ENCODE peak calls at places on chromosome 2, in four cellular contexts. One of them, this sample, is unnamed.

GRCh38 chr2:232142049-232142448 is 180.5 kb downstream of the DIS3L2 start:
- DNase-seq in H1: no peak
- DNase-seq in HepG2: peak; percentile 28
- DNase-seq in GM12878: no peak
- DNase-seq in this sample: peak; percentile 38

GRCh38 chr2:52341732-52342131 is 1309.8 kb upstream of the NRXN1 start:
- DNase-seq in HepG2: peak; percentile 24
- DNase-seq in GM12878: no peak
- DNase-seq in H1: no peak
- DNase-seq in this sample: no peak

GRCh38 chr2:119006441-119006840 is 64.4 kb downstream of the MARCO start:
- DNase-seq in HepG2: no peak
- DNase-seq in GM12878: no peak
- DNase-seq in H1: no peak
- DNase-seq in this sample: no peak

GRCh38 chr2:27003003-27003402 is 29.8 kb upstream of the TMEM214 start:
- DNase-seq in H1: no peak
- DNase-seq in HepG2: no peak
- DNase-seq in GM12878: no peak
- DNase-seq in this sample: no peak

GRCh38 chr2:220894069-220894468 is 678.0 kb downstream of the EPHA4 start:
- DNase-seq in GM12878: no peak
- DNase-seq in HepG2: no peak
- DNase-seq in H1: no peak
- DNase-seq in this sample: no peak

GRCh38 chr2:176159678-176160250 is 2.7 kb downstream of the HOXD3 start:
- DNase-seq in GM12878: no peak
- DNase-seq in H1: no peak
- DNase-seq in HepG2: no peak
- DNase-seq in this sample: no peak

GRCh38 chr2:11539317-11540147 is 5.7 kb downstream of the GREB1 start:
- DNase-seq in HepG2: peak; percentile 96
- DNase-seq in GM12878: no peak
- DNase-seq in H1: no peak
- DNase-seq in this sample: no peak

GRCh38 chr2:99697811-99698568 is 208.2 kb upstream of the REV1 start:
- DNase-seq in H1: no peak
- DNase-seq in HepG2: no peak
- DNase-seq in GM12878: no peak
- DNase-seq in this sample: no peak

GRCh38 chr2:3823748-3824147 is 120.4 kb downstream of the DCDC2C start:
- DNase-seq in GM12878: no peak
- DNase-seq in HepG2: no peak
- DNase-seq in H1: no peak
- DNase-seq in this sample: no peak

GRCh38 chr2:207937818-207938217 is 87.5 kb downstream of the PLEKHM3 start:
- DNase-seq in HepG2: no peak
- DNase-seq in H1: no peak
- DNase-seq in GM12878: no peak
- DNase-seq in this sample: no peak

GRCh38 chr2:143284087-143284675 is 155.0 kb downstream of the ARHGAP15 start:
- DNase-seq in GM12878: no peak
- DNase-seq in H1: no peak
- DNase-seq in HepG2: peak; percentile 35
- DNase-seq in this sample: peak; percentile 47

GRCh38 chr2:140596447-140596846 is 1534.4 kb downstream of the LRP1B start:
- DNase-seq in HepG2: no peak
- DNase-seq in H1: no peak
- DNase-seq in GM12878: peak; percentile 4
- DNase-seq in this sample: no peak

GRCh38 chr2:46644690-46645385 is 165.5 kb downstream of the TMEM247 start:
- DNase-seq in HepG2: no peak
- DNase-seq in H1: no peak
- DNase-seq in GM12878: no peak
- DNase-seq in this sample: no peak

GRCh38 chr2:68449395-68449678 is 17.8 kb downstream of the FBXO48 start:
- DNase-seq in H1: no peak
- DNase-seq in HepG2: no peak
- DNase-seq in GM12878: no peak
- DNase-seq in this sample: no peak

GRCh38 chr2:181241366-181241765 is 215.8 kb upstream of the ITGA4 start:
- DNase-seq in H1: no peak
- DNase-seq in HepG2: no peak
- DNase-seq in GM12878: no peak
- DNase-seq in this sample: no peak

GRCh38 chr2:237025090-237025865 is 60.4 kb upstream of the COPS8 start:
- DNase-seq in H1: no peak
- DNase-seq in HepG2: peak; percentile 80
- DNase-seq in GM12878: no peak
- DNase-seq in this sample: no peak

GRCh38 chr2:69047625-69048145 is 34.7 kb downstream of the ANTXR1 start:
- DNase-seq in HepG2: no peak
- DNase-seq in GM12878: no peak
- DNase-seq in H1: no peak
- DNase-seq in this sample: no peak

GRCh38 chr2:192162392-192163042 is 32.2 kb downstream of the TMEFF2 start:
- DNase-seq in H1: no peak
- DNase-seq in HepG2: peak; percentile 64
- DNase-seq in GM12878: no peak
- DNase-seq in this sample: peak; percentile 57

GRCh38 chr2:94861308-94862152 is 9.7 kb upstream of the TEKT4 start:
- DNase-seq in GM12878: no peak
- DNase-seq in H1: no peak
- DNase-seq in HepG2: no peak
- DNase-seq in this sample: no peak

GRCh38 chr2:219155054-219155644 is 5.5 kb downstream of the NHEJ1 start:
- DNase-seq in HepG2: peak; percentile 83
- DNase-seq in H1: no peak
- DNase-seq in GM12878: no peak
- DNase-seq in this sample: peak; percentile 79

GRCh38 chr2:232438951-232439757 is 16.8 kb upstream of the ALPI start:
- DNase-seq in HepG2: no peak
- DNase-seq in H1: no peak
- DNase-seq in GM12878: no peak
- DNase-seq in this sample: no peak

GRCh38 chr2:60116167-60116870 is 437.1 kb downstream of the BCL11A start:
- DNase-seq in HepG2: no peak
- DNase-seq in GM12878: no peak
- DNase-seq in H1: no peak
- DNase-seq in this sample: no peak

GRCh38 chr2:198873771-198874501 is 583.8 kb downstream of the SATB2 start:
- DNase-seq in H1: no peak
- DNase-seq in HepG2: no peak
- DNase-seq in GM12878: no peak
- DNase-seq in this sample: no peak

GRCh38 chr2:9315280-9315847 is 108.0 kb downstream of the ITGB1BP1 start:
- DNase-seq in HepG2: no peak
- DNase-seq in H1: no peak
- DNase-seq in GM12878: no peak
- DNase-seq in this sample: no peak

GRCh38 chr2:130987519-130988425 is 105.5 kb downstream of the FAM168B start:
- DNase-seq in H1: no peak
- DNase-seq in HepG2: no peak
- DNase-seq in GM12878: no peak
- DNase-seq in this sample: no peak

GRCh38 chr2:20425884-20426283 is 21.0 kb upstream of the RHOB start:
- DNase-seq in HepG2: no peak
- DNase-seq in GM12878: no peak
- DNase-seq in H1: no peak
- DNase-seq in this sample: no peak

GRCh38 chr2:55415300-55415699 is 4.4 kb downstream of the CCDC88A start:
- DNase-seq in GM12878: no peak
- DNase-seq in HepG2: no peak
- DNase-seq in H1: no peak
- DNase-seq in this sample: no peak

GRCh38 chr2:241035142-241035817 is 36.9 kb downstream of the SNED1 start:
- DNase-seq in H1: no peak
- DNase-seq in GM12878: no peak
- DNase-seq in HepG2: no peak
- DNase-seq in this sample: no peak

GRCh38 chr2:16218651-16219050 is 278.3 kb downstream of the MYCN start:
- DNase-seq in HepG2: peak; percentile 33
- DNase-seq in GM12878: no peak
- DNase-seq in H1: no peak
- DNase-seq in this sample: no peak

GRCh38 chr2:232707076-232707475 is 9.9 kb downstream of the GIGYF2 start:
- DNase-seq in GM12878: no peak
- DNase-seq in HepG2: no peak
- DNase-seq in H1: no peak
- DNase-seq in this sample: no peak

GRCh38 chr2:9709539-9710285 is 78.9 kb upstream of the YWHAQ start:
- DNase-seq in HepG2: no peak
- DNase-seq in H1: no peak
- DNase-seq in GM12878: no peak
- DNase-seq in this sample: no peak

GRCh38 chr2:34731274-34731673 is 1132.2 kb upstream of the FAM98A start:
- DNase-seq in HepG2: no peak
- DNase-seq in H1: no peak
- DNase-seq in GM12878: no peak
- DNase-seq in this sample: no peak

GRCh38 chr2:156333951-156334495 is 1.5 kb upstream of the NR4A2 start:
- DNase-seq in GM12878: no peak
- DNase-seq in HepG2: peak; percentile 15
- DNase-seq in H1: no peak
- DNase-seq in this sample: peak; percentile 56

GRCh38 chr2:85607268-85608215 is 4.3 kb downstream of the C2orf68 start:
- DNase-seq in HepG2: peak; percentile 37
- DNase-seq in GM12878: no peak
- DNase-seq in H1: no peak
- DNase-seq in this sample: no peak

GRCh38 chr2:178912416-178913056 is 105.3 kb upstream of the TTN start:
- DNase-seq in H1: no peak
- DNase-seq in HepG2: no peak
- DNase-seq in GM12878: no peak
- DNase-seq in this sample: no peak

GRCh38 chr2:164430166-164430783 is 191.0 kb downstream of the GRB14 start:
- DNase-seq in GM12878: no peak
- DNase-seq in H1: no peak
- DNase-seq in HepG2: peak; percentile 39
- DNase-seq in this sample: peak; percentile 40

DNA sequence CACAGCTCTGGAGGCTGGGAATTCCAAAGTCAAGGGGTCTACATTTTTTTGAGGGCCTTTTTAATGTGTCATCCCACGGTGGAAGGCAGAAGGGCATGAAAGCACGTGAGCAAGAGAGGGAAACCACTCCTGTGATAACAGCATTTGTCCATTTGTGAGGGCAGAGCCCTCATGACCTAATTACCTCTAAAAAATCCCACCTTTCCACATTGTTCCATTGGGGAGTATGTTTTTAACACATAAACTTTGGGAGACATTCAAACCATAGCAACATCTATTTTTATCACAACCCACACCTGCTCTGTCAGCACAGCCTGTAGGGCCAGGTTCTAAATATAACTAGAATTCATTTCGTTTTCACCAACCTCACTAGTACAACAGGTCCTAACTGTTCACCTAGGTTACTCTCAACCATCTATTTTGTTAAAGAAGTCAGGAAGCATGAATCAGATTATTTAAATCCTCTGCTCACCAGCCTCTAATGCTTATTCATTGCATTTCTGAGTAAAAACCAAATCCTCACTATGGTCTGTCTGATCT is 92.2 kb upstream of the DPP10 start:
- DNase-seq in GM12878: no peak
- DNase-seq in H1: no peak
- DNase-seq in HepG2: no peak
- DNase-seq in this sample: no peak
- TF ChIP-seq YY1 in GM12878: no peak
- TF ChIP-seq YY1 in H1: no peak
- TF ChIP-seq YY1 in HepG2: no peak
- TF ChIP-seq YY1 in this sample: no peak

GRCh38 chr2:128396500-128396891 is 77.8 kb upstream of the HS6ST1 start:
- DNase-seq in HepG2: no peak
- DNase-seq in H1: peak; percentile 49
- DNase-seq in GM12878: no peak
- DNase-seq in this sample: peak; percentile 75

GRCh38 chr2:128396946-128397345 is 78.3 kb upstream of the HS6ST1 start:
- DNase-seq in H1: no peak
- DNase-seq in HepG2: no peak
- DNase-seq in GM12878: no peak
- DNase-seq in this sample: no peak

GRCh38 chr2:128394004-128394730 is 75.5 kb upstream of the HS6ST1 start:
- DNase-seq in HepG2: no peak
- DNase-seq in H1: no peak
- DNase-seq in GM12878: no peak
- DNase-seq in this sample: no peak

GRCh38 chr2:128395196-128395595 is 76.5 kb upstream of the HS6ST1 start:
- DNase-seq in H1: no peak
- DNase-seq in GM12878: no peak
- DNase-seq in HepG2: no peak
- DNase-seq in this sample: no peak

DNA sequence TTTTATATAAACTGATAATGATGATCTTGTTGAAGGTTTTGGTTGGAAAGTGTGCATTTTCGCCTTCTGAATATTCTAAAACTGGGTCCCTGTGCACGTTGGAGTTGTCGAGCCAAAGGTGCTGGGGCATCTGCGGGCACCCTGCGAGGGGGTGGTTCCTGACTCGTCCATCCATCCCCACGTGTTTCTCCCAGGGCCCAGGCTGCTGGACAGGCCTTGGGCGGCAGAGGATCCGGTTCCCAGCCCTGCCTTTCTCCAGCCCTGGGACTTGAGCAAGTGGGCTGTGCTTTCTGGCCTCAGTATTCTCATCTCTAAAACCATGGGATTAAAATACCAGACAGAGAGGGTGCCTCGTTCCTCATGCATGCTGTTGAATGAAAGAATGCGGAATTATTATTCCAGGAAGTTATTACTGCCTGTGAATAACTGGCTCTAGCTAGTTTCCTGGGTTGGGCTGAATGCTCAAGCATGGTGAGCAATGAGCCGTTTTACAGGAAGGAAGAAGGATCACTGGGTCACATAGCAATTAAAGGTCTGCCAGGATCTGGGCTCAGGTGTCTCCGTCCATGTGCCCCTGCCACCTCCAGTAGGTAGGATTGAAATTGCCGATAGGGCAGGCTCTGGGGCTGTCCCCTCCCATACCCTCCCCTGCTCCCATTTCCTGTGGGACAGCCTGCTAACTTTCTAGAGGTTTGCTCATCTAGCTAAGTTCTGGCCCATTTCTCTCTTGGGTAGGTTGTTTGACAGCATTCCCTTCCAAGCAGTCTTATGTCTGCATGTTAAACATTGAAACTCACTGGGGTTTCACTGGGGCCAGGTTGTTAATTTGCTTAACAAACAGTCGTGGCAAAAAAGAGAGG is 77.2 kb upstream of the HS6ST1 start:
- DNase-seq in HepG2: no peak
- DNase-seq in H1: no peak
- DNase-seq in GM12878: no peak
- DNase-seq in this sample: no peak
- TF ChIP-seq SUZ12 in HepG2: no peak
- TF ChIP-seq SUZ12 in H1: no peak
- TF ChIP-seq SUZ12 in GM12878: no peak
- TF ChIP-seq SUZ12 in this sample: no peak

GRCh38 chr2:173354601-173355131 is at the start of gene CDCA7:
- DNase-seq in HepG2: peak; percentile 64
- DNase-seq in GM12878: no peak
- DNase-seq in H1: peak; percentile 23
- DNase-seq in this sample: peak; percentile 70
- TF ChIP-seq YY1 in HepG2: no peak
- TF ChIP-seq YY1 in GM12878: no peak
- TF ChIP-seq YY1 in H1: peak; percentile 30
- TF ChIP-seq YY1 in this sample: no peak

GRCh38 chr2:7685342-7686015 is 768.3 kb downstream of the RNF144A start:
- DNase-seq in HepG2: no peak
- DNase-seq in GM12878: no peak
- DNase-seq in H1: no peak
- DNase-seq in this sample: no peak
- TF ChIP-seq SUZ12 in HepG2: no peak
- TF ChIP-seq SUZ12 in GM12878: no peak
- TF ChIP-seq SUZ12 in H1: no peak
- TF ChIP-seq SUZ12 in this sample: no peak

This sample was measured in NT2/D1.